ENCODE peak calls at places on chromosomes 1 and 21, in nine cellular contexts. S, T, E, B, H, O, V, J and W are unnamed samples.

GRCh38 chr1:1361233-1361981 is 3.1 kb upstream of the MXRA8 start:
- DNase-seq in H (no peak), V (peak; percentile 17), B (no peak), T (no peak), S (no peak), O (no peak), J (no peak), E (no peak), W (no peak)

GRCh38 chr1:24117722-24118409 is 5.9 kb upstream of the MYOM3 start:
- DNase-seq in H (no peak), T (peak; percentile 86), O (no peak), J (no peak), B (peak; percentile 65), E (peak; percentile 71), V (no peak), S (peak; percentile 40), W (no peak)

GRCh38 chr1:172978595-172978994 is 72.1 kb downstream of the TNFSF18 start:
- DNase-seq in O (no peak), H (no peak), V (no peak), T (no peak), S (no peak), B (no peak), J (no peak), E (peak; percentile 22), W (no peak)

GRCh38 chr1:36322786-36323635 is 434 bp downstream of the EVA1B start:
- DNase-seq in E (peak; percentile 71), B (peak; percentile 46), S (peak; percentile 59), J (peak; percentile 67), T (peak; percentile 75), O (no peak), V (peak; percentile 58), H (peak; percentile 64), W (no peak)

GRCh38 chr1:110879758-110880606 is 7.0 kb downstream of the CD53 start:
- DNase-seq in T (peak; percentile 66), S (no peak), B (no peak), J (no peak), E (no peak), O (no peak), V (no peak), H (no peak), W (no peak)

GRCh38 chr1:205947024-205947423 is 3.8 kb upstream of the SLC26A9 start:
- DNase-seq in E (no peak), B (no peak), S (no peak), J (no peak), H (no peak), O (no peak), V (no peak), T (no peak), W (no peak)

GRCh38 chr1:15863156-15863901 is 15.8 kb downstream of the SPEN start:
- DNase-seq in V (no peak), J (no peak), H (no peak), B (no peak), S (no peak), E (no peak), O (no peak), T (no peak), W (no peak)

GRCh38 chr1:235763962-235764361 is 102.7 kb downstream of the LYST start:
- DNase-seq in J (no peak), V (no peak), T (no peak), O (no peak), E (peak; percentile 35), S (peak; percentile 19), H (no peak), B (no peak), W (no peak)

GRCh38 chr21:15856813-15857212 is 127.0 kb downstream of the USP25 start:
- DNase-seq in O (no peak), J (no peak), V (no peak), S (no peak), B (no peak), E (no peak), T (no peak), H (no peak), W (no peak)

GRCh38 chr1:183571678-183572268 is 18.5 kb downstream of the NCF2 start:
- DNase-seq in V (no peak), E (peak; percentile 26), J (no peak), B (peak; percentile 47), S (peak; percentile 16), T (no peak), H (no peak), O (no peak), W (no peak)

GRCh38 chr1:106846656-106847055 is 209.8 kb upstream of the PRMT6 start:
- DNase-seq in T (no peak), S (no peak), B (no peak), J (no peak), O (peak; percentile 64), H (no peak), E (no peak), V (no peak), W (no peak)

GRCh38 chr21:24210130-24210529 is 1397.2 kb downstream of the MRPL39 start:
- DNase-seq in B (no peak), V (no peak), S (no peak), O (no peak), T (no peak), H (no peak), E (no peak), J (no peak), W (no peak)

GRCh38 chr1:208599063-208599462 is 354.9 kb upstream of the PLXNA2 start:
- DNase-seq in E (no peak), V (no peak), J (no peak), B (no peak), T (no peak), O (no peak), H (no peak), S (no peak), W (no peak)

GRCh38 chr1:205147191-205147590 is 25.4 kb upstream of the RBBP5 start:
- DNase-seq in S (peak; percentile 90), B (peak; percentile 78), E (peak; percentile 87), J (peak; percentile 19), H (no peak), V (no peak), O (peak; percentile 68), T (no peak), W (no peak)

GRCh38 chr1:27322569-27323116 is 680 bp downstream of the TMEM222 start:
- DNase-seq in S (no peak), H (no peak), O (no peak), B (no peak), V (no peak), J (no peak), T (no peak), E (no peak), W (no peak)

GRCh38 chr1:18557621-18558465 is 72.8 kb upstream of the PAX7 start:
- DNase-seq in J (no peak), E (peak; percentile 3), V (no peak), T (no peak), O (no peak), H (no peak), B (no peak), S (no peak), W (no peak)

GRCh38 chr1:107748529-107748928 is 216.5 kb downstream of the VAV3 start:
- DNase-seq in H (no peak), J (no peak), V (no peak), B (no peak), E (peak; percentile 4), T (no peak), O (no peak), S (peak; percentile 1), W (no peak)

GRCh38 chr21:44947111-44947929 is 7.5 kb downstream of the SLX9 start:
- DNase-seq in B (no peak), H (no peak), O (no peak), V (no peak), T (no peak), S (no peak), E (no peak), J (peak; percentile 71), W (no peak)

GRCh38 chr1:40665335-40666171 is at the start of gene RIMS3:
- DNase-seq in S (peak; percentile 8), O (no peak), V (peak; percentile 85), T (peak; percentile 90), H (peak; percentile 71), J (peak; percentile 80), B (peak; percentile 10), E (peak; percentile 34), W (no peak)
- TF ChIP-seq CTCF in S (no peak), O (peak; percentile 24), V (no peak), T (no peak), H (no peak), J (no peak), B (no peak), E (no peak), W (peak; percentile 28)

DNA sequence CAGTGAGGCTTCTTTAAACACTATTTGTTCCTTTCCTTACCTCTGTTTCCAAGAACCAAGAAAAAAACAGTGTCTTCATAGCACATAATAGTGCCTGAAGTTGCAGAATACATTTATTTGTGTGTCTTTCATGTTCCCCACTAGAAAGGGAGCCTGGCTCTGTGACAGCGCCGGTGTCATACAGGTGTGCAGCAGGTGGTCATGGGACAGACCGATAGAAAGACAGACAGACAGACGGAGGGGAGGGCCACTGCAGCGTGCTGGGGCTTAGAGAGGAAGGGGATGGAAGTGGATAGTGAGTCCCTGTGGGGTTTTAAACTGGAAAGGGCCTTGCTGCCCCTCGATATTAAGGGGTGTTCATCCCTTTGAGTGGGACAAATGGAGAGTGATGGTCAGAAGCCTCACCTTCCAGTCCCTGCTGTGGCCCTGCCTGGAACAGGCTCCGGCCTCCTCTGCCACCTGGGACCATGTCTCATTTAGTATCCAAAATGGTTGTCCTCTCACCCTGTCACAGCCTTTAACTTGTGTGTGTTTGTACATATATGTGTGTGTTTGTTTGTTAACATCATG is 152.9 kb downstream of the PGBD5 start:
- DNase-seq in E (no peak), T (no peak), O (no peak), H (no peak), S (no peak), V (no peak), J (no peak), B (no peak), W (no peak)
- H3K4me3 ChIP-seq in E (no peak overlapping the region), T (no peak overlapping the region), O (no peak overlapping the region), H (no peak overlapping the region), S (no peak overlapping the region), V (no peak overlapping the region), J (no peak overlapping the region), B (no peak overlapping the region), W (no peak overlapping the region)

DNA sequence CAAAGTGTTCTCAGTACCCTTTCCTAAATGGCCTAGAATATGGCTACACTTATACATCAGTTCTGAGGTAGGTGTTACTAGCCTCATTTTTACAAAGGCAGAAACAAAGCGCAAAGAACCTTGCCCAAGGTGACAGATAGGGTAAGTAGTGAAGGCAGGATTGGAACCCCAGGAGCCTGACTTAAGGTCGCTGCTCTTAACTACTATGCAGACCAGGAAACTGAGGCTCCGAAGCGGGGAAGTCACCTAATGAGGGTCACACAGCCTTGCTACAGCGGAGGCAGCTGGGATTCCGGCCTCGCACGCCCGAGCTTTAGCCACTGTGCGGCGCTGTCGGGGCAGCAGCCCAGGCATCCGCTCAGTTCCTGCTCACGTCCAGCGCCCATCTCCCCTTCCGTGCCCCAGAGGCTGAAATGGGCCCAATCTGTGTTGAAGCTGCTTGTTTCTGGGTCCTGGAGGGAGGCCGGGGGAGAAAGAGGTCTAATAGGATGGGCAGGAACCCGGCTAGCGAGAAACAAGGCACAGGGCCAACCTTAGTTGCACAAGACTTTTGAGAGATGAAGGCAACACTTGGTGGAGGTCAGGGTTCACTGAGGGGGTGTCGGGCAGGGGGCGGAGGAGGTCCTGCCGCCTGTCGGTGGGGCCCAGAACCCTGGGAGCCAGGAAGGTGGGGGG is 1.4 kb upstream of the FOXD2 start:
- DNase-seq in H (peak; percentile 73), T (peak; percentile 92), V (peak; percentile 77), J (peak; percentile 75), S (peak; percentile 65), O (no peak), B (peak; percentile 67), E (peak; percentile 74), W (no peak)
- TF ChIP-seq CTCF in H (peak; percentile 52), T (peak; percentile 61), V (peak; percentile 83), J (peak; percentile 67), S (peak; percentile 84), O (peak; percentile 98), B (peak; percentile 100), E (peak; percentile 100), W (peak; percentile 99)

GRCh38 chr1:30757196-30757949 is at the start of gene LAPTM5:
- DNase-seq in S (no peak), H (peak; percentile 65), O (no peak), T (peak; percentile 92), J (peak; percentile 70), V (peak; percentile 78), E (peak; percentile 36), B (peak; percentile 27), W (no peak)
- H3K4me3 ChIP-seq in S (no peak within 1 kb of the TSS), H (peak within 1 kb of the TSS; percentile 40), O (no peak within 1 kb of the TSS), T (peak within 1 kb of the TSS; percentile 47), J (peak within 1 kb of the TSS; percentile 64), V (peak within 1 kb of the TSS; percentile 33), E (no peak within 1 kb of the TSS), B (no peak within 1 kb of the TSS), W (no peak within 1 kb of the TSS)